ENCODE peak calls at places on chromosomes 11 and 22, in four cellular contexts. One of them, this sample, is unnamed.

GRCh38 chr11:70423523-70424505 is 25.5 kb downstream of the CTTN start:
- DNase-seq in stimulated activated CD4-positive, alpha-beta T cell treated with anti-CD3 and anti-CD28 coated beads, Interleukin-1b, Interleukin-23, amount 100 ng/mL, for 24 hours: no peak
- DNase-seq in astrocyte of the cerebellum: peak; percentile 74
- DNase-seq in HCEC 1CT: peak; percentile 79
- DNase-seq in this sample: peak; percentile 92

GRCh38 chr11:57536947-57537654 is at the start of gene SMTNL1:
- DNase-seq in astrocyte of the cerebellum: no peak
- DNase-seq in stimulated activated CD4-positive, alpha-beta T cell treated with anti-CD3 and anti-CD28 coated beads, Interleukin-1b, Interleukin-23, amount 100 ng/mL, for 24 hours: no peak
- DNase-seq in HCEC 1CT: no peak
- DNase-seq in this sample: no peak

GRCh38 chr11:22163394-22163797 is 29.5 kb upstream of the ANO5 start:
- DNase-seq in HCEC 1CT: no peak
- DNase-seq in stimulated activated CD4-positive, alpha-beta T cell treated with anti-CD3 and anti-CD28 coated beads, Interleukin-1b, Interleukin-23, amount 100 ng/mL, for 24 hours: no peak
- DNase-seq in astrocyte of the cerebellum: no peak
- DNase-seq in this sample: no peak

GRCh38 chr11:120119121-120119520 is 18.8 kb downstream of the TRIM29 start:
- DNase-seq in astrocyte of the cerebellum: no peak
- DNase-seq in HCEC 1CT: no peak
- DNase-seq in stimulated activated CD4-positive, alpha-beta T cell treated with anti-CD3 and anti-CD28 coated beads, Interleukin-1b, Interleukin-23, amount 100 ng/mL, for 24 hours: no peak
- DNase-seq in this sample: no peak

GRCh38 chr11:134691985-134692384 is 279.9 kb upstream of the B3GAT1 start:
- DNase-seq in HCEC 1CT: peak; percentile 3
- DNase-seq in astrocyte of the cerebellum: peak; percentile 3
- DNase-seq in stimulated activated CD4-positive, alpha-beta T cell treated with anti-CD3 and anti-CD28 coated beads, Interleukin-1b, Interleukin-23, amount 100 ng/mL, for 24 hours: no peak
- DNase-seq in this sample: no peak

GRCh38 chr11:19607656-19608360 is 104.8 kb upstream of the NAV2 start:
- DNase-seq in HCEC 1CT: no peak
- DNase-seq in astrocyte of the cerebellum: no peak
- DNase-seq in stimulated activated CD4-positive, alpha-beta T cell treated with anti-CD3 and anti-CD28 coated beads, Interleukin-1b, Interleukin-23, amount 100 ng/mL, for 24 hours: no peak
- DNase-seq in this sample: no peak

GRCh38 chr11:61639816-61640443 is 40.3 kb upstream of the DAGLA start:
- DNase-seq in astrocyte of the cerebellum: no peak
- DNase-seq in stimulated activated CD4-positive, alpha-beta T cell treated with anti-CD3 and anti-CD28 coated beads, Interleukin-1b, Interleukin-23, amount 100 ng/mL, for 24 hours: no peak
- DNase-seq in HCEC 1CT: no peak
- DNase-seq in this sample: no peak

GRCh38 chr11:75563978-75564552 is 2.0 kb downstream of the SERPINH1 start:
- DNase-seq in stimulated activated CD4-positive, alpha-beta T cell treated with anti-CD3 and anti-CD28 coated beads, Interleukin-1b, Interleukin-23, amount 100 ng/mL, for 24 hours: no peak
- DNase-seq in astrocyte of the cerebellum: peak; percentile 65
- DNase-seq in HCEC 1CT: peak; percentile 80
- DNase-seq in this sample: peak; percentile 92

GRCh38 chr22:42180349-42180842 is 49.8 kb upstream of the CYP2D6 start:
- DNase-seq in astrocyte of the cerebellum: peak; percentile 11
- DNase-seq in stimulated activated CD4-positive, alpha-beta T cell treated with anti-CD3 and anti-CD28 coated beads, Interleukin-1b, Interleukin-23, amount 100 ng/mL, for 24 hours: no peak
- DNase-seq in HCEC 1CT: no peak
- DNase-seq in this sample: no peak

GRCh38 chr11:126029805-126030204 is 32.9 kb downstream of the CDON start:
- DNase-seq in astrocyte of the cerebellum: no peak
- DNase-seq in HCEC 1CT: no peak
- DNase-seq in stimulated activated CD4-positive, alpha-beta T cell treated with anti-CD3 and anti-CD28 coated beads, Interleukin-1b, Interleukin-23, amount 100 ng/mL, for 24 hours: no peak
- DNase-seq in this sample: no peak

GRCh38 chr22:44404341-44405020 is 91.7 kb upstream of the SHISAL1 start:
- DNase-seq in stimulated activated CD4-positive, alpha-beta T cell treated with anti-CD3 and anti-CD28 coated beads, Interleukin-1b, Interleukin-23, amount 100 ng/mL, for 24 hours: no peak
- DNase-seq in HCEC 1CT: no peak
- DNase-seq in astrocyte of the cerebellum: no peak
- DNase-seq in this sample: no peak

GRCh38 chr11:124762077-124762623 is at the start of gene ESAM:
- DNase-seq in HCEC 1CT: no peak
- DNase-seq in astrocyte of the cerebellum: no peak
- DNase-seq in stimulated activated CD4-positive, alpha-beta T cell treated with anti-CD3 and anti-CD28 coated beads, Interleukin-1b, Interleukin-23, amount 100 ng/mL, for 24 hours: no peak
- DNase-seq in this sample: no peak

GRCh38 chr11:116888884-116889549 is 51.6 kb upstream of the APOA1 start:
- DNase-seq in stimulated activated CD4-positive, alpha-beta T cell treated with anti-CD3 and anti-CD28 coated beads, Interleukin-1b, Interleukin-23, amount 100 ng/mL, for 24 hours: no peak
- DNase-seq in astrocyte of the cerebellum: no peak
- DNase-seq in HCEC 1CT: no peak
- DNase-seq in this sample: no peak

GRCh38 chr11:92663539-92663938 is 305.9 kb upstream of the MTNR1B start:
- DNase-seq in HCEC 1CT: no peak
- DNase-seq in astrocyte of the cerebellum: no peak
- DNase-seq in stimulated activated CD4-positive, alpha-beta T cell treated with anti-CD3 and anti-CD28 coated beads, Interleukin-1b, Interleukin-23, amount 100 ng/mL, for 24 hours: no peak
- DNase-seq in this sample: no peak